ENCODE peak calls at places on chromosomes 2 and 18, in nine cellular contexts. D, I, M, A, F, W, V, E and Q are unnamed samples. For H3K27me3, the result is how much of the 10 kb centered on the place peaks cover.

GRCh38 chr2:162025121-162025911 is 48.7 kb downstream of the DPP4 start:
- DNase-seq in D (no peak), I (no peak), M (no peak), A (no peak), F (peak), W (no peak), V (no peak), E (no peak), Q (no peak)

GRCh38 chr2:17672583-17673317 is 80.9 kb downstream of the SMC6 start:
- DNase-seq in D (no peak), I (no peak), M (no peak), A (no peak), F (no peak), W (no peak), V (no peak), E (peak), Q (no peak)

GRCh38 chr2:200172944-200173481 is 133.5 kb upstream of the SPATS2L start:
- DNase-seq in D (no peak), I (no peak), M (no peak), A (no peak), F (no peak), W (no peak), V (no peak), E (peak), Q (no peak)

GRCh38 chr2:28736034-28736433 is 15.6 kb upstream of the PPP1CB start:
- DNase-seq in D (no peak), I (peak), M (peak), A (no peak), F (no peak), W (peak), V (peak), E (no peak), Q (peak)

GRCh38 chr2:199228887-199229819 is 228.6 kb downstream of the SATB2 start:
- DNase-seq in D (no peak), I (no peak), M (no peak), A (no peak), F (peak), W (no peak), V (no peak), E (peak), Q (no peak)

GRCh38 chr18:68489018-68489792 is 225.7 kb downstream of the TMX3 start:
- DNase-seq in D (no peak), I (no peak), M (no peak), A (no peak), F (no peak), W (no peak), V (no peak), E (no peak), Q (no peak)

GRCh38 chr2:184312970-184313369 is 285.4 kb upstream of the ZNF804A start:
- DNase-seq in D (no peak), I (no peak), M (no peak), A (no peak), F (no peak), W (no peak), V (no peak), E (no peak), Q (no peak)

GRCh38 chr2:133421516-133422324 is 146.5 kb downstream of the NCKAP5 start:
- DNase-seq in D (no peak), I (peak), M (no peak), A (peak), F (peak), W (no peak), V (no peak), E (no peak), Q (peak)

GRCh38 chr2:134227666-134228065 is 26.2 kb upstream of the MGAT5 start:
- DNase-seq in D (no peak), I (no peak), M (no peak), A (no peak), F (no peak), W (no peak), V (no peak), E (no peak), Q (no peak)

GRCh38 chr18:49728542-49728941 is 84.8 kb downstream of the ACAA2 start:
- DNase-seq in D (no peak), I (peak), M (peak), A (no peak), F (no peak), W (no peak), V (no peak), E (peak), Q (peak)

GRCh38 chr2:96734899-96735585 is 4.8 kb downstream of the LMAN2L start:
- DNase-seq in D (no peak), I (no peak), M (no peak), A (no peak), F (no peak), W (no peak), V (no peak), E (no peak), Q (no peak)

GRCh38 chr2:127012868-127013267 is 94.1 kb downstream of the BIN1 start:
- DNase-seq in D (no peak), I (no peak), M (no peak), A (no peak), F (no peak), W (no peak), V (no peak), E (no peak), Q (no peak)

GRCh38 chr2:127016329-127016728 is 90.6 kb downstream of the BIN1 start:
- DNase-seq in D (no peak), I (no peak), M (no peak), A (no peak), F (no peak), W (no peak), V (no peak), E (no peak), Q (no peak)

GRCh38 chr2:127014224-127014623 is 92.7 kb downstream of the BIN1 start:
- DNase-seq in D (no peak), I (no peak), M (no peak), A (no peak), F (no peak), W (no peak), V (no peak), E (no peak), Q (no peak)

GRCh38 chr2:127015106-127015910 is 91.6 kb downstream of the BIN1 start:
- DNase-seq in D (no peak), I (no peak), M (no peak), A (no peak), F (no peak), W (no peak), V (no peak), E (peak), Q (no peak)

DNA sequence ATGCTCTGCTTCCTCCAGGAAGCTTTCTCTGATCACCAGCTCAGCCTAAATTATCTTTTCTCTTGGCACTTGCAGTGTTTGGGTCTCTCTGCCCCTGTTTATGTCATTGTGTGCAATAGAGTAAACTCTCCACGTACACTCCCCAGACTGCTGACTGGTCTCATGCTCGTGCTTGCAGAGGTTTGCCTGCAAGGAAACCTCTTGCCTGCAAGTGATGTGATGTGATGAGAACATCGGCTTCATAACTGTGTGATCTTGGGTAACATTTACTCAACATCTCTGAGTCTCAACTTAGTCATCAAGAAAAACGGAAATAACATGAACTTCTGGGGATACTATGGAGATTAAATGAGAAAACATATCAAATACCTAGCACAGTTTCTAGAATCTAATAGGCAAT is 92.3 kb downstream of the BIN1 start:
- DNase-seq in D (no peak), I (no peak), M (no peak), A (no peak), F (peak), W (no peak), V (no peak), E (peak), Q (no peak)
- H3K27me3 ChIP-seq in D (under half), I (under half), M (under half), A (under half), F (under half), W (under half), V (under half), E (under half), Q (under half)

DNA sequence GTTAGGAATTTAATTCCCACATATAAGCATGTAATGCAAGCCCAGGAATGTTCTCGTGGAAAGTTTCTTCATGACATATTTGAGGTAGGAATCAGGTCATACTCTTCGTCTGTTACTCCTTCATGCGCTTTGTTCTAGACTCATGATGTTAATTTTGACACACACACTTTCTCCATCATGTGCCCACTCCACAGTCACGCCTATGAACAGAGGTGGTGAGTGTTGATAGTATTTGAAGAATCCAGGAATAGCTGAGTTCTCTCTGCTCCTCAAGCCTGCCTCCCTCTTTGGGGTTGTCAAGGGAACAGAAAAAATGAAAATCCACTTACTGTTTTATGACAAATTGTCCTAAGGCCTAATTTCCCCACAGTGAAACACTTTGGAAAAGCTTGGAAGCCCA is 117.3 kb upstream of the SERPINE2 start:
- DNase-seq in D (no peak), I (no peak), M (no peak), A (no peak), F (no peak), W (no peak), V (no peak), E (no peak), Q (no peak)
- H3K27me3 ChIP-seq in D (under half), I (under half), M (under half), A (under half), F (under half), W (under half), V (under half), E (under half), Q (under half)

GRCh38 chr2:72141881-72142742 is 5.5 kb downstream of the CYP26B1 start:
- DNase-seq in D (no peak), I (peak), M (no peak), A (no peak), F (no peak), W (no peak), V (peak), E (no peak), Q (no peak)

GRCh38 chr2:72141032-72141645 is 6.5 kb downstream of the CYP26B1 start:
- DNase-seq in D (no peak), I (peak), M (no peak), A (no peak), F (no peak), W (no peak), V (peak), E (no peak), Q (peak)

GRCh38 chr2:72139471-72139870 is 8.2 kb downstream of the CYP26B1 start:
- DNase-seq in D (no peak), I (peak), M (no peak), A (no peak), F (no peak), W (no peak), V (no peak), E (no peak), Q (peak)

GRCh38 chr2:72139871-72140620 is 7.6 kb downstream of the CYP26B1 start:
- DNase-seq in D (no peak), I (peak), M (no peak), A (no peak), F (no peak), W (no peak), V (peak), E (no peak), Q (peak)

GRCh38 chr2:72140621-72140960 is 7.1 kb downstream of the CYP26B1 start:
- DNase-seq in D (no peak), I (peak), M (no peak), A (no peak), F (no peak), W (no peak), V (peak), E (no peak), Q (peak)
- H3K27me3 ChIP-seq in D (under half), I (under half), M (under half), A (under half), F (half or more), W (under half), V (under half), E (under half), Q (under half)

DNA sequence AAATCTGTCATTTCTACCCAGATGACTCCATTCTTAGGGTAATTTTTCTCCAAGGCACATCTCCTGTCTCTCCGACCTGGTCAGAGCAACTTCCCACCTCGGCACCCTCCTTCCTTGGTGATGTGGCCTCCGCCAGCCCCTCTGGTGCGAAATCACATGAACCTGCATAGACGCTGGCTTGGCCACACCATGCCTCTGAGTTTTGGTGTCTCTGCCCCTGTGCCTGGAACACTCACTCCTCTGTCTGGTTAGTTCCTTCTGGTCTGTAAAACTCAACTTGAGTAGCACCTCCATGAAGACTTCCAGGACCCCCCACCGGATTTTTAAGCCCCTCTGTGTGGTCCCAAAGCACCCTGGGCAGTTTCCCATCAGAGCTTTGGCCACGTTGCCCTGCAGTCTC is 83.2 kb upstream of the OTOS start:
- DNase-seq in D (no peak), I (peak), M (no peak), A (no peak), F (no peak), W (no peak), V (peak), E (no peak), Q (peak)
- H3K27me3 ChIP-seq in D (under half), I (under half), M (under half), A (under half), F (under half), W (under half), V (under half), E (under half), Q (under half)

GRCh38 chr2:65937379-65938160 is 497.4 kb upstream of the MEIS1 start:
- DNase-seq in D (no peak), I (no peak), M (no peak), A (no peak), F (no peak), W (no peak), V (no peak), E (no peak), Q (no peak)

GRCh38 chr2:65943099-65943786 is 491.7 kb upstream of the MEIS1 start:
- DNase-seq in D (no peak), I (no peak), M (no peak), A (no peak), F (no peak), W (no peak), V (no peak), E (no peak), Q (no peak)

GRCh38 chr2:65944213-65944612 is 490.7 kb upstream of the MEIS1 start:
- DNase-seq in D (no peak), I (no peak), M (no peak), A (no peak), F (no peak), W (no peak), V (no peak), E (no peak), Q (no peak)

GRCh38 chr2:65939687-65940086 is 495.2 kb upstream of the MEIS1 start:
- DNase-seq in D (no peak), I (no peak), M (no peak), A (no peak), F (no peak), W (no peak), V (no peak), E (no peak), Q (no peak)

DNA sequence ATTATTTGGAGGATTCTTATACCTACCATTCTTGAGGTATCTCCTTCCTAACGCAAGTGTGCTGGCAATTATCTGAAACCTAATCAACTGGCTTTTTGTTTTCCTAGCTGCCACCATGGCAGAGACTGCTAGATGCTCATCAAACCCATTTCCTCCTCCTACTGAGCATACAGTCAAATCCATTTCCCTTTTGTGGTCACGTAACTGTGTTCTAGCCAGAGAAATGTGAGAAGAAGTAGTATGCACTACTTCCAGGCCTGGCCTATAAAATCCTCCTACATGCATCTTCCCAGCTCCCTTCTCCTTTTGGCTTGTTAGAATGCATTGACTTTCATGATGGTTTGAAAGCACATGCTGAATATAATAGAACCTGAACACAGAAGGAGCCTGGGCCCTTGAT is 494.1 kb upstream of the MEIS1 start:
- DNase-seq in D (no peak), I (no peak), M (no peak), A (no peak), F (no peak), W (no peak), V (no peak), E (no peak), Q (no peak)
- H3K27me3 ChIP-seq in D (under half), I (under half), M (under half), A (under half), F (under half), W (under half), V (under half), E (under half), Q (under half)

GRCh38 chr2:235483313-235483712 is 10.5 kb upstream of the AGAP1 start:
- DNase-seq in D (no peak), I (no peak), M (no peak), A (no peak), F (no peak), W (no peak), V (no peak), E (no peak), Q (no peak)

GRCh38 chr2:235489897-235490296 is 3.9 kb upstream of the AGAP1 start:
- DNase-seq in D (no peak), I (no peak), M (no peak), A (no peak), F (no peak), W (no peak), V (no peak), E (no peak), Q (no peak)

GRCh38 chr2:235485362-235485761 is 8.5 kb upstream of the AGAP1 start:
- DNase-seq in D (no peak), I (no peak), M (no peak), A (no peak), F (no peak), W (no peak), V (no peak), E (peak), Q (no peak)

DNA sequence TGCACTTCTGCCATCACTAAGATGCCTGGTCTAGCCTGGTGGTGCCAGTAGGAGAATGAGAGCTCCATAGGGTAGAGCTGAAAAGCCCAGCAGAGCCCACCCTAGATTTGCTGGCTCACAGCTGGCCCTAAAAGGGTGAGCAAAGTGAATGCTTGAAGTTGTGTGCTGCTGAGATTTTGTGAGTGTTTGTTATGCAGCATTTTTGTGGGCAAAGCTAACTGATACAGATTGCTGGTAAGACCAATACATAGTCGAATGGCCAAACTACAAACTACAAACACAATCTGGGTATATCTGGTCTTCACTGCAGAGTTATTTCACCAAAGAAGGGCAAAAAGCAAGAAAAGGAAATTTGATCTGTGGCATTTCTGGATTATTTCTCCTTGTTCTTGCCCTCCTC is 7.1 kb upstream of the AGAP1 start:
- DNase-seq in D (no peak), I (no peak), M (no peak), A (no peak), F (no peak), W (no peak), V (no peak), E (no peak), Q (no peak)
- H3K27me3 ChIP-seq in D (under half), I (under half), M (under half), A (under half), F (under half), W (under half), V (under half), E (under half), Q (under half)

DNA sequence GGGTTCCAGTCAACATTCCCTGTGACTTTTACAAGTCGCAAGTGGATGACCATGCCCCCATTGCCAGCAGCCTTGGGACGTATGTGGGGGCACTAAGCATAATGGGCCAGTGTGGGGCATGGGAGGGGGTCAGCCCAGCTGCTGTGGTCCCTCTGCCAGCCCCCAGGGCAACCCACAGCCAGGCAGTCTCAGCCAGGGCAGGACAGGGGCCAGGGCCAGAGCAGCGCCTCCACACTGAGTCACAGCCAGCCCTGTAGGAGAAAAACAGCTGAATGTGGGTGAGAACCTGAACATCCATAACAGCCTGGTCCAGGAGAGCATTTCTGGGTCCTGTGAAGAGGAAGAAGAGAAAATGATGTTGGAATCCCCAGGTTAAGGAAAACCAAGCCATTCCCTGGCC is 173.2 kb downstream of the GFPT1 start:
- DNase-seq in D (no peak), I (no peak), M (no peak), A (no peak), F (no peak), W (no peak), V (no peak), E (no peak), Q (no peak)
- H3K27me3 ChIP-seq in D (under half), I (under half), M (under half), A (under half), F (under half), W (under half), V (under half), E (under half), Q (under half)

DNA sequence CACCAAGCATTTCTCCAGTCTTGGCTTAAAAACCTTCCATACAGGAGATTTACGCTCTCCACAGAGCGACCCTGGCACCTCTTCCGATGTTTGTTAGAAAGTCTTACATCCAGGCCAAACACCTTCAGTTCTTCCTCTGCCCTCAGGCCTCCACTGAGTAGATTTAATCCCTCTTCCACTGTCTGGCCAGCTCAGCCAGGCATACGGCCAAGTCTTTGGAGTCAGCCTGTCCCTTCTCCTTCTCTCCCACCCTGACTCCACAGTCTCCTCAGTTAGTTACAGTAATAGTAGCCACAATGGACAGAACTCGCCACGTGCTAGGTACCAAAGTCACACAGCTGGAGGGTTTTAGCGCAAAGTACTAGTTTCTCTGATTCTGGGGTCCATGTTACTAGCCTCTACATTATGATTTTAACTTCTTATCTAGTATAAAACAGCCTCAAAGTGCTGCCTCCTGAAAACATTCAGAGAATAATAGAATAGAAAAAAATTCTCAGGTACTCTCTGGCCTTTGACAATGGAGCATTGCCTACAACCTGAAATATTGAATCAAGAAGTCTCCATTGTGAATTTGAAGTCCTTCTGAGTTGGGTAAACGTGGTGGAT is 39.5 kb downstream of the THNSL2 start:
- DNase-seq in D (no peak), I (no peak), M (no peak), A (no peak), F (no peak), W (no peak), V (no peak), E (no peak), Q (no peak)
- H3K27me3 ChIP-seq in D (under half), I (under half), M (under half), A (under half), F (under half), W (under half), V (under half), E (under half), Q (under half)

DNA sequence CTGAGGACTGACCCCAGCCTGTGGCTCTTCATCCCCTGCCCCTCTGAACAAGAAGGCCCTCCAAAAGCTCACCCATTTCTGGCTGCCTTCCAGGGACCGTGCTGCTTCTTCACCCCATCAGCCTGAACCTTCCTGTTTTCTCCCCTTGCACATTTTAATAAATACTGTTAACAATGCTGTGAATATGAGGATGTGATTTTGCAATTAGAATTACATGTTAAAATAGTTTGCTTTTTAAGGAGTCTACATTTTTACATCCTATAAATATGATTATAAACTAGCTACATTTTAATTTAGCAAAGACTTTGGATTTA is 4.0 kb downstream of the SNTG2 start:
- DNase-seq in D (no peak), I (no peak), M (no peak), A (no peak), F (no peak), W (no peak), V (no peak), E (no peak), Q (no peak)
- H3K27me3 ChIP-seq in D (under half), I (under half), M (under half), A (under half), F (under half), W (under half), V (under half), E (under half), Q (under half)